ENCODE peak calls at places on chromosomes 12 and 14, in four cellular contexts. One of them, this sample, is unnamed.
A peak's percentile ranks its signal among the peaks of the same experiment; 100 is the strongest.

GRCh38 chr12:115385141-115385540 is 701.2 kb upstream of the TBX3 start:
- DNase-seq in foreskin fibroblast: no peak
- DNase-seq in fibroblast of lung: no peak
- DNase-seq in Panc1: no peak
- DNase-seq in this sample: no peak

GRCh38 chr12:74431821-74432220 is 105.8 kb upstream of the ATXN7L3B start:
- DNase-seq in fibroblast of lung: no peak
- DNase-seq in foreskin fibroblast: no peak
- DNase-seq in Panc1: no peak
- DNase-seq in this sample: no peak

GRCh38 chr14:99207456-99207855 is 64.5 kb downstream of the BCL11B start:
- DNase-seq in Panc1: no peak
- DNase-seq in foreskin fibroblast: no peak
- DNase-seq in fibroblast of lung: no peak
- DNase-seq in this sample: no peak

GRCh38 chr12:68841717-68842116 is 33.7 kb downstream of the MDM2 start:
- DNase-seq in Panc1: no peak
- DNase-seq in foreskin fibroblast: no peak
- DNase-seq in fibroblast of lung: no peak
- DNase-seq in this sample: no peak

GRCh38 chr14:21203470-21204166 is 47.8 kb upstream of the OR5AU1 start:
- DNase-seq in foreskin fibroblast: no peak
- DNase-seq in Panc1: no peak
- DNase-seq in fibroblast of lung: no peak
- DNase-seq in this sample: no peak

GRCh38 chr12:27780612-27781408 is 774 bp upstream of the MANSC4 start:
- DNase-seq in foreskin fibroblast: peak; percentile 41
- DNase-seq in Panc1: no peak
- DNase-seq in fibroblast of lung: peak; percentile 69
- DNase-seq in this sample: peak; percentile 29

GRCh38 chr14:103198429-103199140 is 75.3 kb downstream of the TNFAIP2 start:
- DNase-seq in foreskin fibroblast: peak; percentile 63
- DNase-seq in fibroblast of lung: peak; percentile 47
- DNase-seq in Panc1: no peak
- DNase-seq in this sample: no peak

GRCh38 chr12:10220398-10221077 is 7.9 kb downstream of the GABARAPL1 start:
- DNase-seq in Panc1: no peak
- DNase-seq in foreskin fibroblast: peak; percentile 40
- DNase-seq in fibroblast of lung: peak; percentile 70
- DNase-seq in this sample: no peak

GRCh38 chr12:3069714-3070113 is 7.5 kb upstream of the TSPAN9 start:
- DNase-seq in fibroblast of lung: no peak
- DNase-seq in Panc1: no peak
- DNase-seq in foreskin fibroblast: no peak
- DNase-seq in this sample: no peak

GRCh38 chr14:106733771-106734170 is 1207.4 kb downstream of the TMEM121 start:
- DNase-seq in Panc1: no peak
- DNase-seq in fibroblast of lung: no peak
- DNase-seq in foreskin fibroblast: no peak
- DNase-seq in this sample: no peak

GRCh38 chr14:106737025-106737424 is 1210.6 kb downstream of the TMEM121 start:
- DNase-seq in Panc1: no peak
- DNase-seq in fibroblast of lung: no peak
- DNase-seq in foreskin fibroblast: no peak
- DNase-seq in this sample: no peak

DNA sequence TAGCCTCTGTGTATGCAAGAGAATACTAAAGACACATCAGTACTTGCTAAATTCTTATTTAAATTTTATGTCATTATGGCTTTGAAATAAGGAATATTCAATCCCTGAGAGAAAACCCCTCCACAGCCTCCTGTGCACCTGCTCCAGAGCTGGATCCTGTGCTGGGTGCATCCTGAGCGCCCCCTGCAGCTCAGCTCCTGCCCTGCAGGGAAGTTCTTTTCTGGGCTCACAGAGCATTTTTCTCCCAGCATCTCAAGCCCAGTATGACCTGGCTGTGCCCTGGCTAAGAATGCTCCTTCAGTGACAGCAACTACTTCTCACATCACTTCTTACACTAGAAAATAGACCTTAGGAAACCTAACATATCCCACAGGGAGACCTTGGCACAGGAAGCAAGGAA is 1211.7 kb downstream of the TMEM121 start:
- DNase-seq in fibroblast of lung: no peak
- DNase-seq in Panc1: no peak
- DNase-seq in foreskin fibroblast: no peak
- DNase-seq in this sample: no peak
- TF ChIP-seq CTCF in fibroblast of lung: no peak
- TF ChIP-seq CTCF in Panc1: no peak
- TF ChIP-seq CTCF in foreskin fibroblast: no peak
- TF ChIP-seq CTCF in this sample: no peak

GRCh38 chr14:65412189-65412846 is at the start of gene FUT8:
- DNase-seq in fibroblast of lung: peak; percentile 95
- DNase-seq in foreskin fibroblast: peak; percentile 98
- DNase-seq in Panc1: peak; percentile 79
- DNase-seq in this sample: peak; percentile 97

GRCh38 chr14:65414961-65415589 is 2.5 kb downstream of the FUT8 start:
- DNase-seq in Panc1: no peak
- DNase-seq in fibroblast of lung: peak; percentile 35
- DNase-seq in foreskin fibroblast: peak; percentile 29
- DNase-seq in this sample: no peak

GRCh38 chr14:65411656-65412188 is 808 bp upstream of the FUT8 start:
- DNase-seq in fibroblast of lung: peak; percentile 95
- DNase-seq in Panc1: peak; percentile 46
- DNase-seq in foreskin fibroblast: peak; percentile 92
- DNase-seq in this sample: peak; percentile 88

GRCh38 chr14:65413739-65414045 is 1.2 kb downstream of the FUT8 start:
- DNase-seq in foreskin fibroblast: no peak
- DNase-seq in Panc1: no peak
- DNase-seq in fibroblast of lung: peak; percentile 15
- DNase-seq in this sample: no peak

GRCh38 chr14:65412881-65413738 is 580 bp downstream of the FUT8 start:
- DNase-seq in foreskin fibroblast: peak; percentile 72
- DNase-seq in Panc1: no peak
- DNase-seq in fibroblast of lung: peak; percentile 76
- DNase-seq in this sample: no peak
- TF ChIP-seq CTCF in foreskin fibroblast: no peak
- TF ChIP-seq CTCF in Panc1: no peak
- TF ChIP-seq CTCF in fibroblast of lung: peak; percentile 17
- TF ChIP-seq CTCF in this sample: no peak

DNA sequence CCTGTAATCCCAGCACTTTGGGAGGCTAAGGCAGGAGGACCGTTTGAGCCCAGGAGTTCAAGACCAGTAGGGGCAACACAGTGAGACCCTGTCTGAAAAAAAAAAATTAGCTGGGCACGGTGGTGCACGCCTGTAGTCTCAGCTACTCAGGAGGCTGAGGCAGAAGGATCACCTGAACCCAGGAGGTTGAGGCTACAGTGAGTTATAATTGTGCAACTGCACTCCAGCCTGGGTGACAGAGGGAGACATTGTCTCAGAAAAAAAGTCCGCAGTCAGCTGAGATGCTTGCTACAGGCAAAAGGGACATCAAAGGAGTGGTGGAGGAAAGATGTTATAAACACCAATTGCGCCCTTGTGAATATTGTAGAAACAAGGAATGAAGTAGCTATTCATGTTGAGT is 77.8 kb downstream of the NDUFA12 start:
- DNase-seq in foreskin fibroblast: no peak
- DNase-seq in Panc1: no peak
- DNase-seq in fibroblast of lung: no peak
- DNase-seq in this sample: no peak
- TF ChIP-seq CTCF in foreskin fibroblast: no peak
- TF ChIP-seq CTCF in Panc1: no peak
- TF ChIP-seq CTCF in fibroblast of lung: no peak
- TF ChIP-seq CTCF in this sample: no peak

GRCh38 chr12:122225683-122226365 is at the start of gene DIABLO:
- DNase-seq in Panc1: peak; percentile 86
- DNase-seq in fibroblast of lung: peak; percentile 99
- DNase-seq in foreskin fibroblast: peak; percentile 100
- DNase-seq in this sample: peak; percentile 100
- TF ChIP-seq CTCF in Panc1: no peak
- TF ChIP-seq CTCF in fibroblast of lung: no peak
- TF ChIP-seq CTCF in foreskin fibroblast: no peak
- TF ChIP-seq CTCF in this sample: no peak